ENCODE peak calls at places on chromosome 10, in seven cellular contexts. Z is A549; L is PC-3; E is CD4-positive, CD25-positive, alpha-beta regulatory T cell; D is RWPE2; C is heart right ventricle; Y is CD8-positive, alpha-beta T cell. B is an unnamed sample.

GRCh38 chr10:28633750-28634149 is 43.6 kb upstream of the BAMBI start:
- DNase-seq in L (peak), D (no peak), Z (no peak), C (no peak), Y (no peak), E (no peak), B (no peak)

GRCh38 chr10:35307297-35307696 is 29.0 kb upstream of the CCNY start:
- DNase-seq in Y (no peak), Z (no peak), C (no peak), E (no peak), L (peak), D (no peak), B (no peak)

GRCh38 chr10:34351161-34351560 is 463.9 kb downstream of the PARD3 start:
- DNase-seq in Y (no peak), Z (no peak), D (no peak), E (no peak), C (no peak), L (no peak), B (no peak)

GRCh38 chr10:80493482-80494021 is 39.4 kb downstream of the TSPAN14 start:
- DNase-seq in Z (no peak), Y (no peak), C (no peak), L (no peak), D (no peak), E (no peak), B (peak)

GRCh38 chr10:43645866-43646265 is 2.8 kb downstream of the ZNF32 start:
- DNase-seq in Z (no peak), Y (no peak), L (no peak), C (no peak), D (no peak), E (no peak), B (no peak)

GRCh38 chr10:34364253-34365037 is 450.7 kb downstream of the PARD3 start:
- DNase-seq in D (no peak), Y (no peak), Z (peak), L (peak), C (no peak), E (no peak), B (no peak)

GRCh38 chr10:67804395-67804678 is 33.7 kb downstream of the DNAJC12 start:
- DNase-seq in Y (no peak), D (no peak), E (no peak), Z (no peak), L (no peak), C (no peak), B (no peak)

GRCh38 chr10:51171946-51172345 is 97.7 kb downstream of the PRKG1 start:
- DNase-seq in E (no peak), Y (no peak), D (no peak), L (peak), Z (no peak), C (no peak), B (no peak)

GRCh38 chr10:89086801-89087513 is 96.4 kb downstream of the FAS start:
- DNase-seq in C (peak), D (no peak), L (no peak), Y (no peak), E (no peak), Z (no peak), B (no peak)

GRCh38 chr10:35642793-35643114 is 658 bp upstream of the FZD8 start:
- DNase-seq in D (no peak), Z (no peak), L (no peak), E (no peak), Y (no peak), C (no peak), B (no peak)

GRCh38 chr10:47361293-47361692 is 13.1 kb downstream of the RBP3 start:
- DNase-seq in Y (no peak), D (no peak), E (no peak), C (peak), L (peak), Z (peak), B (no peak)

GRCh38 chr10:37975407-37975991 is 948 bp downstream of the ZNF25 start:
- DNase-seq in Y (no peak), L (peak), C (no peak), Z (peak), E (peak), D (no peak), B (no peak)

GRCh38 chr10:22252801-22253577 is 35.2 kb upstream of the EBLN1 start:
- DNase-seq in L (no peak), D (no peak), Z (no peak), E (peak), C (peak), Y (peak), B (peak)

GRCh38 chr10:3812141-3812540 is 27.1 kb upstream of the KLF6 start:
- DNase-seq in L (no peak), Z (no peak), C (no peak), Y (no peak), E (no peak), D (no peak), B (no peak)
- H3K27ac ChIP-seq in L (peak), Z (peak), C (peak), Y (peak), E (peak), D (peak), B (peak)

DNA sequence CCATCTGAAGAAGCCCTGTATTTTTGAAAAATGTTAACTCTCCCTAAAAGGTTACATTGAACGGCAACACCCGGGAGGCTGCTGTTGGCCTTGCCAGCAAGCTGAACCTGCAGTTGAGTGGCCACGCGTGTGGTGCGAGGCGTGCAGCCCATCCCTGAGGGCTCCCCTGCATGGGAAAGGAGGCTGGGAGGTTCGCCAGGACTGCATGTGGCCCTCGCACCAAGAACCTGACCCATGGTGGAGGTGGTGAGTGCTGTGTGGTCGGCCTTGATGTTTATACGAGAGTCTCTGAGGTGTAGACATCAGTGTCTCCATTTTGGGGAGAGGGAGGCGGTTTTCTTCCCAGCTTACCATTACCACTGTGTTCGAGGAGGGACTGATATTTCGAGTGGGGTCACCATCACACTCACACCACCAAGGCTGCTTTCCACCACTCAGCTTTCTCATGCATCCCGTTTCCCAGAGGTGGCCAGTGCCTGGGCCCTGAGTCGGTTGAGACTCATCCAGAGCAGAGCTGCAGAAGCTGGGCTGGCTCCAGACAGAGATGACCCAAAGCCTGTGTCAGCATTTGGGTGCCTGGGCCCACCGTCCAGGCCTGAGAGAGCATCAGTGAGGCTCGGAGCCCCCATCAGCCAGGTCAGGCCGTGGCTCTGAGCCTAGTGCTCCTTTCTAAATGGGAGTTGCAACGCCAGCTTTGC is 222.6 kb downstream of the EBF3 start:
- DNase-seq in E (no peak), L (no peak), Z (no peak), D (no peak), C (no peak), Y (no peak), B (no peak)
- H3K27ac ChIP-seq in E (no peak), L (no peak), Z (no peak), D (no peak), C (no peak), Y (no peak), B (no peak)

DNA sequence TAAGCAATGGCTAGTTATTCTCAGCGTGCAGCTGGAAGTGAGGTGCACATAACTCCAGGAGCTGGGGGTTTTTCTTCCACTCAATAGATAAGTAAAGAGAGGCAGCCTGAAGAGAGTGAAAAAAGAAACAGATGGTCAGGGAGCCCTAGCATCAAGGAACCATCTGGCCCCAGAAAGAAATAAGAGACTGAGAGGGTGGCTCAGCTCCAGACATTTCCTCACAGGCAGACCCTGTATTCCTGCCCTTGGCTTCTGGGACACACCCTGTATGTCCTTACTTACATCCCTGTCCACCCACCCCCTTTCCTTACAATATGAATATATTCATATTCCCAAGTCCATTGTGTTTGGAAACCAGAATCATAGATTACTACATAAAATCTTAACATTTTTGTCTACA is 21.0 kb upstream of the SLC35G1 start:
- DNase-seq in C (no peak), L (no peak), Z (no peak), Y (no peak), E (no peak), D (no peak), B (no peak)
- H3K27ac ChIP-seq in C (no peak), L (no peak), Z (peak), Y (no peak), E (no peak), D (no peak), B (no peak)

DNA sequence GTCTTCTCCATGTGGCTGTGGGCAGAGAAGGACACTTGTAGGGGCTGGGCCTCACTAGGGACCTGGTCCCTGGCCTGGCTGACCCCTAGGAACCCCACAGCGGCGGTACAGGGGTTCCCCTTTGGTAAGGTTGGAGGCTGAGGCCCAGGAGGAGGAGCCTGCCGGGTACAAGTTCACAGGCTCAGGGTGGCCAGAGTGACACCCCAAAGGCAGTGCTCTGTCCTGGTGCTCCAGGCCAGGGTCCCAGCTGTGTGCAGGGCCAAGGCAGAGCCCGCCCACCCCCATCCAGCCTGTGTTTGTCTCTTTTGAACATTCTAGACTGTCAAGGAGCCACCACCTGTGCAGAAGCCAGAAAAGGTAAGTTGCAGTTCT is 23.3 kb downstream of the ANTXRL start:
- DNase-seq in C (no peak), Z (no peak), L (no peak), D (peak), Y (no peak), E (no peak), B (no peak)
- H3K27ac ChIP-seq in C (no peak), Z (no peak), L (no peak), D (no peak), Y (no peak), E (no peak), B (no peak)

GRCh38 chr10:133017203-133017601 is 70.5 kb upstream of the ADGRA1 start:
- DNase-seq in C (no peak), E (no peak), D (no peak), Z (no peak), L (no peak), Y (no peak), B (no peak)
- H3K27ac ChIP-seq in C (no peak), E (no peak), D (no peak), Z (no peak), L (no peak), Y (no peak), B (no peak)

GRCh38 chr10:79349766-79350406 is 2.6 kb downstream of the PPIF start:
- DNase-seq in Z (no peak), C (no peak), L (no peak), E (no peak), Y (no peak), D (no peak), B (no peak)

GRCh38 chr10:79349072-79349491 is 1.8 kb downstream of the PPIF start:
- DNase-seq in L (no peak), C (no peak), Z (no peak), E (no peak), Y (no peak), D (no peak), B (no peak)

GRCh38 chr10:79347226-79347893 is at the start of gene PPIF:
- DNase-seq in E (peak), Y (peak), L (peak), D (peak), Z (peak), C (peak), B (peak)

GRCh38 chr10:79347894-79348639 is 798 bp downstream of the PPIF start:
- DNase-seq in C (peak), L (peak), Z (peak), E (peak), D (no peak), Y (peak), B (peak)

GRCh38 chr10:79348640-79348988 is 1.3 kb downstream of the PPIF start:
- DNase-seq in C (no peak), D (no peak), Z (no peak), E (no peak), L (no peak), Y (no peak), B (no peak)
- H3K27ac ChIP-seq in C (peak), D (peak), Z (peak), E (peak), L (peak), Y (peak), B (peak)

GRCh38 chr10:16016688-16017087 is 156.4 kb upstream of the MINDY3 start:
- DNase-seq in Z (no peak), D (no peak), L (no peak), Y (no peak), C (no peak), E (no peak), B (no peak)
- H3K27ac ChIP-seq in Z (no peak), D (no peak), L (no peak), Y (no peak), C (no peak), E (no peak), B (no peak)

GRCh38 chr10:79220296-79220695 is 127.0 kb upstream of the PPIF start:
- DNase-seq in D (no peak), L (no peak), C (no peak), E (no peak), Z (no peak), Y (no peak), B (no peak)
- H3K27ac ChIP-seq in D (no peak), L (no peak), C (peak), E (no peak), Z (no peak), Y (no peak), B (no peak)

DNA sequence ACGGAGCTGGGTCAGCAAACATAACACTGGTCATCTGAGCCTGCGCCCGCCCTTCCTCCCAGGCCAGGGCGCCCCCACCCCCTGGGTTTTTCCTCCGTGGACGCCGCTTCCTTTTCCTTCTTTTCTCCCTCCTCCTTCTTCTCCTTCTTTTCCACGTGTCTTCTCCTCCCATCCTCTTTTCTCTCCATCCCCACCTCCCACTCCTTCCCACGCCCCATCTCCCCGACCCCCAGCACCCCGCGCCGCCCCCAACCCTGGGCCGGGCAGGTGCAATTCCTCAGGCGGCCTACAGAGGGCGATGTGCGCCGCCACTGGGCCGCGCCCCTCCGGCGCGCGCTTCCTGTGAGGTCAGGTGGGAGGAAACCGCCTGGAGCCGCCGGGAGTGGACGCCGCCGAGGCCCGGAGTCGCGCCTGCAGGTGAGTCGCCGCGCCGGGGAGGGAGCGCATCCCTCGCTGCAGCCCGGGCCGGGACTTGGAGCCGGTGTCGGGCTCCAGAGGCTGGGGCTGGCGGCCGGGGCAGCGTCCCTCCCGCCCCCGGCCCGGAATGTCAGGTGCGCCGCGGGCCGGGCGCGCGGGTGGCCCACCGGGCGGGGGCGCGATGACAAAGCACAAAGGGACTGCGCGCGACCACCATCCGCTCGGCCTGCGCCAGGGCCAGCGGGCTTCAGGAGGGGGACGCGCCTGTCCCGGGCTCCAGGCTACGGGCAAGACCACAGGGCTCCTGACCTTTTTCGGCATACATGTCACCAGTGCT is at the start of gene FAM241B:
- DNase-seq in E (peak), C (peak), L (peak), Z (peak), Y (peak), D (no peak), B (peak)
- H3K27ac ChIP-seq in E (no peak), C (no peak), L (no peak), Z (peak), Y (peak), D (no peak), B (peak)

GRCh38 chr10:99534939-99535763 is 2.4 kb downstream of the NKX2-3 start:
- DNase-seq in C (no peak), Z (no peak), D (no peak), L (peak), E (no peak), Y (no peak), B (no peak)

GRCh38 chr10:99534456-99534938 is 1.8 kb downstream of the NKX2-3 start:
- DNase-seq in C (no peak), E (no peak), Y (no peak), L (no peak), Z (no peak), D (no peak), B (no peak)

GRCh38 chr10:99537381-99538286 is 4.9 kb downstream of the NKX2-3 start:
- DNase-seq in Y (no peak), C (no peak), E (no peak), D (no peak), Z (no peak), L (no peak), B (no peak)

GRCh38 chr10:99536400-99537254 is 3.9 kb downstream of the NKX2-3 start:
- DNase-seq in Z (no peak), L (no peak), C (no peak), D (no peak), Y (no peak), E (no peak), B (no peak)

DNA sequence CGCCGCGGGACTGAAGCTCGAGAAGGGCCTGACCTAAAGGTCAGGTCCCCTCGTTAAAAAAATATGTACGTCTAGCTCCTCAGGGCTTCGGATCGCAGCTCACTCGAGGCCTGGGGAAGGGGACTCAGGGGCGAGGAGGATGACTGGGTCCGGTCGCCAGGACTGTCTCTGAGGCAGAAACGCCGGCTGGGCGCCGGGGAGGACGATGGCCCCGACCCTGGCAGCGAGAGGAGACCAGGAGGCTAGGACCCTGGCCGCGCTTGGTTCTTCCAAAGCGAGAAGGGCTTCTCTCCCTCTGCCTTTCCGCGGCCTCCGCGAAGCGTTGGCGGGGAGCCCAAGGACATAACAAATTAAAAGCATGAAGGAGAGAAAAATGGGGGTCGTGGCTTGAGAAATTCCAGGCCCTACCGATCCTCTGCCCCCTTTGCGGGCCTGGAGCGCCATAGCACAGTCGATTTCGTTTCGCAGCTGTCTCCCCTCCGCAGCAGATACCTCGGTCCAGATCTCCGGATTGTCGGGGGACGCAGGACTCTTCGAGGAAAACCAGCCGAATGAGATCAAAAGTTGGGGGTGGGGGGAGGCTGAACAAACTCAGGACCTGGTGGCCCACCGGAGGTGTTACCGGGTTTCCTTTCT is 3.1 kb downstream of the NKX2-3 start:
- DNase-seq in L (no peak), C (no peak), Y (no peak), E (no peak), Z (no peak), D (no peak), B (no peak)
- H3K27ac ChIP-seq in L (no peak), C (no peak), Y (no peak), E (no peak), Z (no peak), D (no peak), B (no peak)

B was measured in CD4-positive, alpha-beta memory T cell.